ENCODE peak calls at places on chromosomes 12 and 14, in seven cellular contexts. One of them, this sample, is unnamed. For H3K9me3, the result is how much of the 10 kb centered on the place peaks cover.

GRCh38 chr12:102950950-102951490 is 6.5 kb upstream of the ASCL1 start:
- DNase-seq in CD4-positive, alpha-beta memory T cell: no peak
- DNase-seq in sigmoid colon: no peak
- DNase-seq in fibroblast of lung: no peak
- DNase-seq in tibial artery: no peak
- DNase-seq in right cardiac atrium: no peak
- DNase-seq in BE2C: no peak
- DNase-seq in this sample: no peak

GRCh38 chr12:131738196-131738595 is 27.3 kb downstream of the SFSWAP start:
- DNase-seq in right cardiac atrium: no peak
- DNase-seq in fibroblast of lung: no peak
- DNase-seq in BE2C: no peak
- DNase-seq in sigmoid colon: no peak
- DNase-seq in tibial artery: no peak
- DNase-seq in CD4-positive, alpha-beta memory T cell: no peak
- DNase-seq in this sample: no peak

GRCh38 chr12:132776816-132777568 is 15.4 kb upstream of the ANKLE2 start:
- DNase-seq in fibroblast of lung: peak
- DNase-seq in BE2C: no peak
- DNase-seq in sigmoid colon: peak
- DNase-seq in tibial artery: no peak
- DNase-seq in right cardiac atrium: peak
- DNase-seq in CD4-positive, alpha-beta memory T cell: no peak
- DNase-seq in this sample: no peak

GRCh38 chr12:112944028-112944690 is 5.9 kb downstream of the OAS3 start:
- DNase-seq in BE2C: no peak
- DNase-seq in right cardiac atrium: no peak
- DNase-seq in CD4-positive, alpha-beta memory T cell: no peak
- DNase-seq in sigmoid colon: no peak
- DNase-seq in tibial artery: no peak
- DNase-seq in fibroblast of lung: no peak
- DNase-seq in this sample: no peak

GRCh38 chr14:93332032-93332852 is 594 bp downstream of the BTBD7 start:
- DNase-seq in tibial artery: peak
- DNase-seq in BE2C: peak
- DNase-seq in fibroblast of lung: peak
- DNase-seq in sigmoid colon: peak
- DNase-seq in CD4-positive, alpha-beta memory T cell: no peak
- DNase-seq in right cardiac atrium: peak
- DNase-seq in this sample: peak

GRCh38 chr12:98456583-98457573 is 58.5 kb upstream of the TMPO start:
- DNase-seq in fibroblast of lung: peak
- DNase-seq in right cardiac atrium: peak
- DNase-seq in sigmoid colon: no peak
- DNase-seq in BE2C: peak
- DNase-seq in CD4-positive, alpha-beta memory T cell: no peak
- DNase-seq in tibial artery: peak
- DNase-seq in this sample: peak

GRCh38 chr12:61808856-61809255 is 451.3 kb upstream of the USP15 start:
- DNase-seq in BE2C: no peak
- DNase-seq in tibial artery: no peak
- DNase-seq in fibroblast of lung: no peak
- DNase-seq in CD4-positive, alpha-beta memory T cell: no peak
- DNase-seq in sigmoid colon: no peak
- DNase-seq in right cardiac atrium: no peak
- DNase-seq in this sample: no peak

GRCh38 chr12:11580125-11580751 is 69.2 kb upstream of the ETV6 start:
- DNase-seq in tibial artery: peak
- DNase-seq in sigmoid colon: peak
- DNase-seq in right cardiac atrium: peak
- DNase-seq in fibroblast of lung: peak
- DNase-seq in CD4-positive, alpha-beta memory T cell: no peak
- DNase-seq in BE2C: no peak
- DNase-seq in this sample: peak

GRCh38 chr12:11823043-11823442 is 173.6 kb downstream of the ETV6 start:
- DNase-seq in fibroblast of lung: peak
- DNase-seq in CD4-positive, alpha-beta memory T cell: no peak
- DNase-seq in right cardiac atrium: no peak
- DNase-seq in sigmoid colon: no peak
- DNase-seq in tibial artery: no peak
- DNase-seq in BE2C: no peak
- DNase-seq in this sample: no peak

GRCh38 chr12:21607701-21608100 is 3.1 kb upstream of the GYS2 start:
- DNase-seq in tibial artery: no peak
- DNase-seq in BE2C: no peak
- DNase-seq in right cardiac atrium: no peak
- DNase-seq in CD4-positive, alpha-beta memory T cell: peak
- DNase-seq in fibroblast of lung: peak
- DNase-seq in sigmoid colon: no peak
- DNase-seq in this sample: no peak

GRCh38 chr12:126482238-126482889 is 1417.1 kb downstream of the AACS start:
- DNase-seq in CD4-positive, alpha-beta memory T cell: no peak
- DNase-seq in tibial artery: no peak
- DNase-seq in fibroblast of lung: peak
- DNase-seq in right cardiac atrium: no peak
- DNase-seq in sigmoid colon: no peak
- DNase-seq in BE2C: no peak
- DNase-seq in this sample: no peak
- H3K4me3 ChIP-seq in CD4-positive, alpha-beta memory T cell: no peak
- H3K4me3 ChIP-seq in tibial artery: no peak
- H3K4me3 ChIP-seq in fibroblast of lung: no peak
- H3K4me3 ChIP-seq in right cardiac atrium: no peak
- H3K4me3 ChIP-seq in sigmoid colon: no peak
- H3K4me3 ChIP-seq in BE2C: no peak
- H3K4me3 ChIP-seq in this sample: no peak

GRCh38 chr14:105711841-105712460 is 185.6 kb downstream of the TMEM121 start:
- DNase-seq in fibroblast of lung: no peak
- DNase-seq in CD4-positive, alpha-beta memory T cell: no peak
- DNase-seq in sigmoid colon: no peak
- DNase-seq in right cardiac atrium: no peak
- DNase-seq in BE2C: peak
- DNase-seq in tibial artery: no peak
- DNase-seq in this sample: no peak

GRCh38 chr14:105710119-105711057 is 184.0 kb downstream of the TMEM121 start:
- DNase-seq in tibial artery: no peak
- DNase-seq in BE2C: peak
- DNase-seq in sigmoid colon: no peak
- DNase-seq in CD4-positive, alpha-beta memory T cell: no peak
- DNase-seq in fibroblast of lung: no peak
- DNase-seq in right cardiac atrium: no peak
- DNase-seq in this sample: no peak

GRCh38 chr14:105709281-105710118 is 183.1 kb downstream of the TMEM121 start:
- DNase-seq in tibial artery: no peak
- DNase-seq in BE2C: no peak
- DNase-seq in right cardiac atrium: no peak
- DNase-seq in fibroblast of lung: no peak
- DNase-seq in CD4-positive, alpha-beta memory T cell: no peak
- DNase-seq in sigmoid colon: no peak
- DNase-seq in this sample: no peak

DNA sequence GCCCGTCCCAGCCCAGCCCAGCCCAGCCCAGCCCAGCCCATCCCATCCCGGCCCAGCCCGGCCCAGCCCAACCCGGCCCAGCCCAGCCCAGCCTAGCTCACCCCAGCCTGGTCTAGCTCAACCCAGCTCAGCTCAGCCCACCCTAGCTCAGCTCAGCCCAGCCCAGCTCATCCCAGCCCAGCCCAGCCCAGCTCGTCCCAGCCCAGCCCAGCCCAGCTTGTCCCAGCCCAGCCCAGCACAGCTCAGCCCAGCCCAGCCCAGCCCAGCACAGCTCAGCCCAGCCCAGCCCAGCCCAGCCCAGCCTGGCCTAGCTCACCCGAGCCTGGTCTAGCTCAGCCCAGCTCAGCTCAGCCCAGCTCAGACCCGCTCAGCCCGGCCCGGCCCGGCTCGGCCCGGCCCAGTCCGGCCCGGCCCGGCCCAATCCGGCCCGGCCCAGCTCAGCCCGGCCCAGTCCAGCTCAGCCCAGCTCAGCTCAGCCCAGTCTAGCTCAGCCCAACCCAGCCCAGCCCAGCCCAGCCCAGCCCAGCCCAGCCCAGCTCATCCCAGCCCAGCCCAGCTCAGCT is 184.8 kb downstream of the TMEM121 start:
- DNase-seq in fibroblast of lung: no peak
- DNase-seq in right cardiac atrium: no peak
- DNase-seq in BE2C: peak
- DNase-seq in sigmoid colon: no peak
- DNase-seq in tibial artery: no peak
- DNase-seq in CD4-positive, alpha-beta memory T cell: no peak
- DNase-seq in this sample: no peak
- H3K9me3 ChIP-seq in fibroblast of lung: under half
- H3K9me3 ChIP-seq in right cardiac atrium: under half
- H3K9me3 ChIP-seq in BE2C: under half
- H3K9me3 ChIP-seq in sigmoid colon: under half
- H3K9me3 ChIP-seq in tibial artery: under half
- H3K9me3 ChIP-seq in CD4-positive, alpha-beta memory T cell: under half
- H3K9me3 ChIP-seq in this sample: under half

GRCh38 chr14:88895116-88895515 is 70.7 kb downstream of the TTC8 start:
- DNase-seq in BE2C: no peak
- DNase-seq in fibroblast of lung: peak
- DNase-seq in CD4-positive, alpha-beta memory T cell: no peak
- DNase-seq in sigmoid colon: no peak
- DNase-seq in tibial artery: no peak
- DNase-seq in right cardiac atrium: no peak
- DNase-seq in this sample: peak
- H3K4me3 ChIP-seq in BE2C: no peak
- H3K4me3 ChIP-seq in fibroblast of lung: no peak
- H3K4me3 ChIP-seq in CD4-positive, alpha-beta memory T cell: no peak
- H3K4me3 ChIP-seq in sigmoid colon: no peak
- H3K4me3 ChIP-seq in tibial artery: no peak
- H3K4me3 ChIP-seq in right cardiac atrium: no peak
- H3K4me3 ChIP-seq in this sample: no peak

GRCh38 chr14:104184911-104185499 is 46.6 kb downstream of the KIF26A start:
- DNase-seq in sigmoid colon: no peak
- DNase-seq in BE2C: no peak
- DNase-seq in tibial artery: no peak
- DNase-seq in right cardiac atrium: peak
- DNase-seq in CD4-positive, alpha-beta memory T cell: no peak
- DNase-seq in fibroblast of lung: no peak
- DNase-seq in this sample: no peak
- H3K9me3 ChIP-seq in sigmoid colon: under half
- H3K9me3 ChIP-seq in BE2C: under half
- H3K9me3 ChIP-seq in tibial artery: under half
- H3K9me3 ChIP-seq in right cardiac atrium: under half
- H3K9me3 ChIP-seq in CD4-positive, alpha-beta memory T cell: under half
- H3K9me3 ChIP-seq in fibroblast of lung: under half
- H3K9me3 ChIP-seq in this sample: under half

GRCh38 chr14:90452366-90452765 is 55.5 kb downstream of the CALM1 start:
- DNase-seq in sigmoid colon: no peak
- DNase-seq in BE2C: no peak
- DNase-seq in fibroblast of lung: no peak
- DNase-seq in right cardiac atrium: no peak
- DNase-seq in tibial artery: no peak
- DNase-seq in CD4-positive, alpha-beta memory T cell: no peak
- DNase-seq in this sample: no peak

GRCh38 chr14:90456551-90456950 is 59.7 kb downstream of the CALM1 start:
- DNase-seq in fibroblast of lung: no peak
- DNase-seq in CD4-positive, alpha-beta memory T cell: no peak
- DNase-seq in tibial artery: no peak
- DNase-seq in right cardiac atrium: no peak
- DNase-seq in sigmoid colon: no peak
- DNase-seq in BE2C: no peak
- DNase-seq in this sample: no peak

GRCh38 chr14:90455100-90455571 is 58.3 kb downstream of the CALM1 start:
- DNase-seq in CD4-positive, alpha-beta memory T cell: no peak
- DNase-seq in sigmoid colon: no peak
- DNase-seq in right cardiac atrium: no peak
- DNase-seq in fibroblast of lung: no peak
- DNase-seq in BE2C: peak
- DNase-seq in tibial artery: no peak
- DNase-seq in this sample: no peak

GRCh38 chr14:90453401-90453951 is 56.6 kb downstream of the CALM1 start:
- DNase-seq in right cardiac atrium: peak
- DNase-seq in CD4-positive, alpha-beta memory T cell: no peak
- DNase-seq in BE2C: peak
- DNase-seq in fibroblast of lung: peak
- DNase-seq in sigmoid colon: no peak
- DNase-seq in tibial artery: no peak
- DNase-seq in this sample: no peak

DNA sequence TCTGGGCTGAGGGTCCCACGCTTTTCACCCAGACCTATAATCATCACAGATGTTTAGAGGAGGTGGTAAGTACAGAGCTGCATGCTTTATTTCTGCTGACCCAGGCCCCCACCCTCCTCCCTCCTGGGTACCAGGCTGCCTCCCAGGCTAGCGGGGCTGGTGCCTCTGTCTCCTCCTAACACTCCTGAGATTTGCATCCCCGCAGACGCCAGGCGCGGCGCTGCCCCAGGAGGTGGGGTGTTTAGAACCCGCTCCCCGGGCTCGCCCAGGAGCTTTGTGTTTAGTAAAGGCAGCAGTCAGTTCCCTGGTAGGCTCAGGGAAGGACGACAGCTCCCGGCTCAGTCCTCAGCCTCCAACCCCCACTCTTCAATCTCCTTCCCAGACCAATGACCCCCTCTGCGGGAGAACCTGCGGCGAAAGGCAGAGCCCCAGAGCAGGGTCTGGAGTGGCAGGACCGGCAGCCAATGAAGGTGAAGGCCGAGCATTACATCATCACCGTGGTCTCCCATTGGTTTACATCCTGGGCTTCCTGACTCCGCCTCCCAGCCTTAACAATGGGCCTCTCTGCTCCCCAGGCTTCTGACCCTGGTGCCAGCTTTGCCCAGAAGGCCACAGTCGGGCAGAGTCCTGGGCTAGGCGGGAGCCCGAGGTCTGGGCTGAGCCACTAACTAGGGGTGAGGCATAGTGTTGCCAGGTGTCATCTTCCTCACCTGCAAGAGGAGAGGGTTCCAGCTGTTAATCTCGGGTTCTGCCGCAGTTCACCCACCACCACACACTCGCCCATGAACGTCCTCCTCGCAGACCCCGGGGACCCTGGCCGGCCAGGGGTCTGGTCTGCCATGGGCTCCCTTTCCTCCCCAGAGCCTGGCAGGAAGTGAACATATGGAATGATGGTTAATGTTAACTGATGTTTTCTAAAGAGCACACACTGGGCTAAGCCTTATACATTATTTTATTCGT is 57.5 kb downstream of the CALM1 start:
- DNase-seq in sigmoid colon: peak
- DNase-seq in right cardiac atrium: peak
- DNase-seq in tibial artery: peak
- DNase-seq in fibroblast of lung: peak
- DNase-seq in BE2C: peak
- DNase-seq in CD4-positive, alpha-beta memory T cell: no peak
- DNase-seq in this sample: peak
- H3K4me3 ChIP-seq in sigmoid colon: no peak
- H3K4me3 ChIP-seq in right cardiac atrium: peak
- H3K4me3 ChIP-seq in tibial artery: peak
- H3K4me3 ChIP-seq in fibroblast of lung: no peak
- H3K4me3 ChIP-seq in BE2C: peak
- H3K4me3 ChIP-seq in CD4-positive, alpha-beta memory T cell: no peak
- H3K4me3 ChIP-seq in this sample: no peak

GRCh38 chr12:34291426-34291901 is 269.2 kb downstream of the ALG10 start:
- DNase-seq in fibroblast of lung: no peak
- DNase-seq in sigmoid colon: peak
- DNase-seq in tibial artery: no peak
- DNase-seq in CD4-positive, alpha-beta memory T cell: no peak
- DNase-seq in BE2C: no peak
- DNase-seq in right cardiac atrium: no peak
- DNase-seq in this sample: no peak
- H3K9me3 ChIP-seq in fibroblast of lung: under half
- H3K9me3 ChIP-seq in sigmoid colon: under half
- H3K9me3 ChIP-seq in tibial artery: under half
- H3K9me3 ChIP-seq in CD4-positive, alpha-beta memory T cell: under half
- H3K9me3 ChIP-seq in BE2C: under half
- H3K9me3 ChIP-seq in right cardiac atrium: under half
- H3K9me3 ChIP-seq in this sample: under half

This sample was measured in MG63.